ENCODE peak calls at places on chromosome 13, in ten cellular contexts. K is HuH-7.5; U is lower leg skin; D is dermis blood vessel endothelial cell; X is activated CD8-positive, alpha-beta memory T cell treated with anti-CD3 and anti-CD28 coated beads for 24 hours; L is ascending aorta; Y is activated naive CD4-positive, alpha-beta T cell treated with anti-CD3 and anti-CD28 coated beads, Interleukin-2, amount 50 U/mL, for 72 hours; W is IMR-90; H is GM12865; J is stomach. F is an unnamed sample.

GRCh38 chr13:70950664-70951063 is 842.4 kb upstream of the KLHL1 start:
- DNase-seq in D (no peak), L (no peak), Y (no peak), H (no peak), U (no peak), K (no peak), X (no peak), J (no peak), W (no peak), F (no peak)

GRCh38 chr13:113802090-113802531 is 43.1 kb downstream of the TMEM255B start:
- DNase-seq in U (peak; percentile 89), J (no peak), H (no peak), X (no peak), K (no peak), Y (no peak), D (no peak), L (no peak), W (peak; percentile 72), F (no peak)

GRCh38 chr13:79870123-79870522 is 389.2 kb downstream of the NDFIP2 start:
- DNase-seq in L (no peak), W (peak; percentile 28), K (no peak), J (no peak), Y (no peak), U (no peak), X (no peak), H (no peak), D (peak; percentile 64), F (no peak)

GRCh38 chr13:76016799-76017198 is 380.7 kb downstream of the LMO7 start:
- DNase-seq in W (peak; percentile 23), D (peak; percentile 55), Y (peak; percentile 26), H (peak; percentile 52), U (no peak), L (no peak), X (no peak), K (no peak), J (no peak), F (peak; percentile 11)

GRCh38 chr13:113959198-113959597 is 14.7 kb downstream of the C13orf46 start:
- DNase-seq in Y (no peak), X (no peak), H (no peak), K (no peak), U (no peak), W (no peak), L (no peak), J (peak; percentile 66), D (peak; percentile 87), F (no peak)

GRCh38 chr13:28000567-28000966 is 12.1 kb upstream of the URAD start:
- DNase-seq in Y (no peak), J (no peak), X (no peak), L (no peak), K (no peak), W (no peak), D (no peak), U (peak; percentile 78), H (no peak), F (no peak)

GRCh38 chr13:31056650-31057275 is 104.9 kb downstream of the HSPH1 start:
- DNase-seq in Y (no peak), X (no peak), U (no peak), H (no peak), W (peak; percentile 35), L (no peak), K (no peak), J (no peak), D (peak; percentile 19), F (no peak)

GRCh38 chr13:47415048-47415447 is 518.2 kb upstream of the HTR2A start:
- DNase-seq in X (no peak), W (no peak), U (no peak), H (no peak), K (no peak), J (no peak), Y (no peak), D (no peak), L (no peak), F (no peak)

GRCh38 chr13:24097064-24097463 is 63.5 kb upstream of the SPATA13 start:
- DNase-seq in J (no peak), U (no peak), Y (peak; percentile 52), X (peak; percentile 68), H (peak; percentile 29), W (peak; percentile 76), K (no peak), L (no peak), D (no peak), F (no peak)

GRCh38 chr13:44326961-44327360 is 46.7 kb upstream of the SERP2 start:
- DNase-seq in D (no peak), J (no peak), L (no peak), K (no peak), W (no peak), U (no peak), X (no peak), H (no peak), Y (no peak), F (no peak)